ENCODE peak calls at places on chromosomes 2 and 18, in five cellular contexts. One of them, this sample, is unnamed.

GRCh38 chr2:149732001-149732685 is 144.6 kb upstream of the MMADHC start:
- DNase-seq in tibial artery: no peak
- DNase-seq in AG10803: peak
- DNase-seq in progenitor cell of endocrine pancreas: no peak
- DNase-seq in IMR-90: peak
- DNase-seq in this sample: peak

GRCh38 chr2:205734436-205734835 is 52.1 kb downstream of the NRP2 start:
- DNase-seq in progenitor cell of endocrine pancreas: no peak
- DNase-seq in tibial artery: no peak
- DNase-seq in AG10803: peak
- DNase-seq in IMR-90: peak
- DNase-seq in this sample: peak

GRCh38 chr2:240319855-240320560 is 115.5 kb upstream of the GPC1 start:
- DNase-seq in AG10803: peak
- DNase-seq in IMR-90: peak
- DNase-seq in tibial artery: peak
- DNase-seq in progenitor cell of endocrine pancreas: no peak
- DNase-seq in this sample: peak

GRCh38 chr2:27162151-27163121 is 13.6 kb downstream of the TCF23 start:
- DNase-seq in IMR-90: peak
- DNase-seq in AG10803: no peak
- DNase-seq in tibial artery: peak
- DNase-seq in progenitor cell of endocrine pancreas: no peak
- DNase-seq in this sample: no peak

GRCh38 chr2:61218076-61218816 is 56.3 kb downstream of the C2orf74 start:
- DNase-seq in IMR-90: no peak
- DNase-seq in AG10803: no peak
- DNase-seq in progenitor cell of endocrine pancreas: no peak
- DNase-seq in tibial artery: no peak
- DNase-seq in this sample: no peak

GRCh38 chr2:85134255-85135065 is 1.3 kb downstream of the TCF7L1 start:
- DNase-seq in IMR-90: peak
- DNase-seq in progenitor cell of endocrine pancreas: peak
- DNase-seq in AG10803: peak
- DNase-seq in tibial artery: peak
- DNase-seq in this sample: no peak

GRCh38 chr2:238739668-238740067 is 108.2 kb upstream of the TWIST2 start:
- DNase-seq in tibial artery: no peak
- DNase-seq in IMR-90: no peak
- DNase-seq in AG10803: no peak
- DNase-seq in progenitor cell of endocrine pancreas: no peak
- DNase-seq in this sample: no peak

GRCh38 chr2:236765475-236765874 is 195.8 kb downstream of the ACKR3 start:
- DNase-seq in progenitor cell of endocrine pancreas: no peak
- DNase-seq in tibial artery: no peak
- DNase-seq in AG10803: no peak
- DNase-seq in IMR-90: no peak
- DNase-seq in this sample: no peak

GRCh38 chr2:222303828-222304736 is 5.3 kb upstream of the PAX3 start:
- DNase-seq in tibial artery: no peak
- DNase-seq in AG10803: no peak
- DNase-seq in IMR-90: no peak
- DNase-seq in progenitor cell of endocrine pancreas: no peak
- DNase-seq in this sample: no peak

GRCh38 chr2:200288670-200289429 is 17.6 kb upstream of the SPATS2L start:
- DNase-seq in progenitor cell of endocrine pancreas: no peak
- DNase-seq in AG10803: peak
- DNase-seq in IMR-90: peak
- DNase-seq in tibial artery: no peak
- DNase-seq in this sample: peak

GRCh38 chr18:63342206-63342605 is 22.6 kb upstream of the BCL2 start:
- DNase-seq in tibial artery: no peak
- DNase-seq in IMR-90: peak
- DNase-seq in progenitor cell of endocrine pancreas: peak
- DNase-seq in AG10803: peak
- DNase-seq in this sample: no peak

GRCh38 chr2:121052507-121052906 is 232.5 kb downstream of the TFCP2L1 start:
- DNase-seq in tibial artery: no peak
- DNase-seq in AG10803: no peak
- DNase-seq in progenitor cell of endocrine pancreas: no peak
- DNase-seq in IMR-90: no peak
- DNase-seq in this sample: no peak

GRCh38 chr2:54271236-54271635 is 15.2 kb upstream of the TSPYL6 start:
- DNase-seq in IMR-90: no peak
- DNase-seq in AG10803: no peak
- DNase-seq in progenitor cell of endocrine pancreas: no peak
- DNase-seq in tibial artery: no peak
- DNase-seq in this sample: no peak

GRCh38 chr2:443754-444153 is 155.9 kb upstream of the ALKAL2 start:
- DNase-seq in IMR-90: no peak
- DNase-seq in tibial artery: no peak
- DNase-seq in AG10803: no peak
- DNase-seq in progenitor cell of endocrine pancreas: no peak
- DNase-seq in this sample: no peak

GRCh38 chr18:26225022-26225693 is 1.1 kb upstream of the TAF4B start:
- DNase-seq in AG10803: no peak
- DNase-seq in tibial artery: no peak
- DNase-seq in IMR-90: no peak
- DNase-seq in progenitor cell of endocrine pancreas: no peak
- DNase-seq in this sample: no peak

GRCh38 chr2:175806115-175806470 is 196.0 kb downstream of the LNPK start:
- DNase-seq in tibial artery: no peak
- DNase-seq in IMR-90: no peak
- DNase-seq in progenitor cell of endocrine pancreas: no peak
- DNase-seq in AG10803: no peak
- DNase-seq in this sample: no peak

GRCh38 chr2:18957909-18958308 is 368.5 kb upstream of the NT5C1B start:
- DNase-seq in progenitor cell of endocrine pancreas: no peak
- DNase-seq in tibial artery: no peak
- DNase-seq in AG10803: no peak
- DNase-seq in IMR-90: peak
- DNase-seq in this sample: no peak
- TF ChIP-seq CTCF in progenitor cell of endocrine pancreas: no peak
- TF ChIP-seq CTCF in tibial artery: no peak
- TF ChIP-seq CTCF in AG10803: no peak
- TF ChIP-seq CTCF in IMR-90: no peak
- TF ChIP-seq CTCF in this sample: no peak

DNA sequence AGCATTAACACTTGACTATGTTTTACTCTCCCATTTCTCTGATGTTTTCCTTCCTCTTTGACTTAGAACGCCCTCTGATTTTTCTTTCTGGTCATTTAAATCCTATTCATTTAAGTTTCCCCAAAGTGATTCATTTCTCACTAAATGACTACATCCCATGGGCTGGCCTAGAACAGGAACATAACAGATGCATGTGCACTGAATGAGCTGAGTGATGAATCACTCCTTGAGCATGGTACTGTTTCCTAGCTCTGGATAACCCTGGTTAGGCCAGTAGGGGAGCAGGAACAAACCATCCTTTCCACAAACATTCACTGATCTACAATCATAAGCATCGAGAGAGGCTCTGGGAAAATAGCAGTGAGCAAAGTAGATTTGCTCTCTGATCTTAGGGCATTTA is 221.9 kb upstream of the SETBP1 start:
- DNase-seq in IMR-90: peak
- DNase-seq in AG10803: peak
- DNase-seq in tibial artery: no peak
- DNase-seq in progenitor cell of endocrine pancreas: no peak
- DNase-seq in this sample: peak
- TF ChIP-seq CTCF in IMR-90: no peak
- TF ChIP-seq CTCF in AG10803: peak
- TF ChIP-seq CTCF in tibial artery: no peak
- TF ChIP-seq CTCF in progenitor cell of endocrine pancreas: no peak
- TF ChIP-seq CTCF in this sample: no peak

GRCh38 chr2:125654226-125654625 is 1001.7 kb upstream of the GYPC start:
- DNase-seq in AG10803: no peak
- DNase-seq in progenitor cell of endocrine pancreas: no peak
- DNase-seq in IMR-90: no peak
- DNase-seq in tibial artery: no peak
- DNase-seq in this sample: no peak

GRCh38 chr2:125658583-125658982 is 997.4 kb upstream of the GYPC start:
- DNase-seq in tibial artery: no peak
- DNase-seq in progenitor cell of endocrine pancreas: no peak
- DNase-seq in IMR-90: no peak
- DNase-seq in AG10803: no peak
- DNase-seq in this sample: no peak

GRCh38 chr2:125652260-125652659 is 1003.7 kb upstream of the GYPC start:
- DNase-seq in progenitor cell of endocrine pancreas: no peak
- DNase-seq in tibial artery: no peak
- DNase-seq in IMR-90: no peak
- DNase-seq in AG10803: no peak
- DNase-seq in this sample: no peak

GRCh38 chr2:125656190-125656589 is 999.8 kb upstream of the GYPC start:
- DNase-seq in AG10803: no peak
- DNase-seq in tibial artery: no peak
- DNase-seq in IMR-90: no peak
- DNase-seq in progenitor cell of endocrine pancreas: no peak
- DNase-seq in this sample: no peak
- TF ChIP-seq CTCF in AG10803: no peak
- TF ChIP-seq CTCF in tibial artery: no peak
- TF ChIP-seq CTCF in IMR-90: no peak
- TF ChIP-seq CTCF in progenitor cell of endocrine pancreas: no peak
- TF ChIP-seq CTCF in this sample: no peak

GRCh38 chr2:173184031-173185004 is 108.7 kb downstream of the MAP3K20 start:
- DNase-seq in progenitor cell of endocrine pancreas: no peak
- DNase-seq in tibial artery: peak
- DNase-seq in AG10803: peak
- DNase-seq in IMR-90: peak
- DNase-seq in this sample: peak

GRCh38 chr2:173191601-173192000 is 116.0 kb downstream of the MAP3K20 start:
- DNase-seq in progenitor cell of endocrine pancreas: no peak
- DNase-seq in AG10803: peak
- DNase-seq in tibial artery: no peak
- DNase-seq in IMR-90: peak
- DNase-seq in this sample: peak

GRCh38 chr2:173185437-173185836 is 109.8 kb downstream of the MAP3K20 start:
- DNase-seq in tibial artery: no peak
- DNase-seq in IMR-90: no peak
- DNase-seq in AG10803: no peak
- DNase-seq in progenitor cell of endocrine pancreas: no peak
- DNase-seq in this sample: no peak

GRCh38 chr2:173192071-173192470 is 116.4 kb downstream of the MAP3K20 start:
- DNase-seq in progenitor cell of endocrine pancreas: no peak
- DNase-seq in IMR-90: no peak
- DNase-seq in AG10803: no peak
- DNase-seq in tibial artery: no peak
- DNase-seq in this sample: no peak

DNA sequence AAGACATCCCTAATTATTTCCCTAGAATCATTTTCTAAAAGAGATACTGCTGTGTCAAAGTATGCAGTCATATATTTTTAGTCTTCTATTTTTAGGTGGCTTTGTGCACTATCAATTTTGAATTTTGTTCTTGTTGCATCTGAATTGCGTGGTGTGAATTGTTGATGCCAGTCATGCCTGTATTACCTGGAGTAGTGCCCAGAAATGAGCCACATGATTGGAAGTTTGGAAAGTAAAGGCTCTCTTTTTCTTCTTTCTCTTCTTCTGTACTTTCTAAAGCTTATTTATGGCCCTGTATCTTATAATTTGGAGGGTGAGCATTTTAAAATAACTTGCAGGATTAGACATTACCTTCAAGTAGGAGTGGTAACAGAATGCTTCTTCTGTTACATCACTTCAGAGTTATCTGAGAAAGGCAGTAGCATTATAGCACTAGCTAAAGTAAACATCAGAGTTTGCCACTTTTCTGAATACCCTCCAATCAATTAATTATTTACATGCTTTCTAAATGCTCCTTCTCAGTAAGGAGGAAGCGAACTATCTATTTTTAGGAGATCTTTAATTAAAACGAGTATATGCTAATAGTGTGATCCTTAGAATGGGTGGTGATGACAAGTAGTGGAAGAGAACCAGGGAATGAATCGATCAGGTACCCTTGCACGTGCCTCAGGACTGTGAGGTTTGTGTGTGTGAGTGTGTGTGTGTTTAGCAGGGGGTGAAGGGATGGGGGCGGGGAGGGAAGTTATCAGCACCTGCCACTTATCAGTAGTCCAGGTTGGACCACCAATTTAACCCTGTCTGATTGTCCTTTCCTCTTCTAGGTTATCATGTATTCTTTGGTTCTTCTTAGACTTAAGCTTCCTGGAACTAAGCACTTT is 112.5 kb downstream of the MAP3K20 start:
- DNase-seq in tibial artery: no peak
- DNase-seq in IMR-90: peak
- DNase-seq in AG10803: peak
- DNase-seq in progenitor cell of endocrine pancreas: no peak
- DNase-seq in this sample: peak
- TF ChIP-seq CTCF in tibial artery: no peak
- TF ChIP-seq CTCF in IMR-90: no peak
- TF ChIP-seq CTCF in AG10803: no peak
- TF ChIP-seq CTCF in progenitor cell of endocrine pancreas: no peak
- TF ChIP-seq CTCF in this sample: no peak

DNA sequence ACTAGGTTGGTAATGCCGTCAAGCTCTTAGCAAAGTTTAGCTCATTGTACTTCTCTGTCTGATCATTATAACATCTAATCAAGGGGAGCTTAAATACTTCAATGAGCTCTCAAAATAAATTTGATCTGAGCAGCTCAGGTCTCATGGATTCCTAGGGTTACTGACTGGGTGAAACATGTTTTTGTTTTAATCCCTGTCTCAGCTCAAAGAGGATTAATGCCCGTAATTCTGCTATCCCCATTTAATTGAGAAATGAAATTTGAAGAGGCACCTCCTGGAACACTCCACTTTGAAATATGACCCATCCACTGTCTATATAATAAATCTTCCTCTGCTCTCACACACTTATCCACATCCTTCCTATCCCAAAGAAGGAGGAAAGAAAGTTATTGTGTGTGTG is 2082.5 kb upstream of the PIK3C3 start:
- DNase-seq in tibial artery: no peak
- DNase-seq in IMR-90: no peak
- DNase-seq in AG10803: no peak
- DNase-seq in progenitor cell of endocrine pancreas: no peak
- DNase-seq in this sample: no peak
- TF ChIP-seq CTCF in tibial artery: no peak
- TF ChIP-seq CTCF in IMR-90: no peak
- TF ChIP-seq CTCF in AG10803: no peak
- TF ChIP-seq CTCF in progenitor cell of endocrine pancreas: no peak
- TF ChIP-seq CTCF in this sample: no peak

This sample was measured in HFFc6.